ENCODE peak calls at places on chromosome 18, in four cellular contexts. I is GM12865, S is cardiac muscle cell, U is GOT3. Z is an unnamed sample.

GRCh38 chr18:11689972-11690570 is 1.0 kb downstream of the GNAL start:
- DNase-seq in I (no peak), S (peak), U (no peak), Z (no peak)

GRCh38 chr18:46411862-46412690 is 244.9 kb downstream of the LOXHD1 start:
- DNase-seq in I (no peak), S (peak), U (no peak), Z (no peak)

GRCh38 chr18:32576296-32576916 is 105.7 kb upstream of the GAREM1 start:
- DNase-seq in I (peak), S (peak), U (no peak), Z (no peak)

GRCh38 chr18:11095211-11095610 is 54.2 kb downstream of the PIEZO2 start:
- DNase-seq in I (no peak), S (no peak), U (no peak), Z (no peak)

GRCh38 chr18:62396381-62396780 is 71.3 kb downstream of the TNFRSF11A start:
- DNase-seq in I (no peak), S (no peak), U (no peak), Z (no peak)

GRCh38 chr18:26454616-26455015 is 93.7 kb downstream of the KCTD1 start:
- DNase-seq in I (no peak), S (no peak), U (no peak), Z (no peak)

GRCh38 chr18:24983566-24983965 is 368.4 kb downstream of the ZNF521 start:
- DNase-seq in I (no peak), S (no peak), U (no peak), Z (no peak)

GRCh38 chr18:49725809-49726514 is 87.4 kb downstream of the ACAA2 start:
- DNase-seq in I (no peak), S (peak), U (peak), Z (no peak)

GRCh38 chr18:22387787-22388186 is 29.9 kb downstream of the CTAGE1 start:
- DNase-seq in I (no peak), S (no peak), U (no peak), Z (no peak)

GRCh38 chr18:33596178-33596854 is 18.3 kb downstream of the ASXL3 start:
- DNase-seq in I (no peak), S (peak), U (no peak), Z (no peak)

GRCh38 chr18:3281456-3282400 is 19.8 kb downstream of the MYL12B start:
- DNase-seq in I (peak), S (peak), U (no peak), Z (peak)

GRCh38 chr18:28457784-28458183 is 280.9 kb upstream of the CDH2 start:
- DNase-seq in I (no peak), S (no peak), U (no peak), Z (no peak)

GRCh38 chr18:75784413-75784812 is 356.9 kb upstream of the SMIM21 start:
- DNase-seq in I (peak), S (no peak), U (no peak), Z (no peak)

GRCh38 chr18:9866627-9867453 is 18.9 kb upstream of the TXNDC2 start:
- DNase-seq in I (no peak), S (no peak), U (no peak), Z (no peak)

GRCh38 chr18:58785870-58786269 is 78.8 kb upstream of the ZNF532 start:
- DNase-seq in I (no peak), S (no peak), U (no peak), Z (no peak)

GRCh38 chr18:37467002-37467401 is 98.6 kb downstream of the CELF4 start:
- DNase-seq in I (no peak), S (no peak), U (no peak), Z (no peak)

GRCh38 chr18:49758263-49758610 is 55.1 kb downstream of the ACAA2 start:
- DNase-seq in I (no peak), S (no peak), U (no peak), Z (no peak)

GRCh38 chr18:50686409-50686808 is 126.5 kb downstream of the MAPK4 start:
- DNase-seq in I (no peak), S (no peak), U (no peak), Z (no peak)

GRCh38 chr18:75324211-75324610 is 103.3 kb downstream of the SMIM21 start:
- DNase-seq in I (no peak), S (no peak), U (no peak), Z (no peak)

GRCh38 chr18:50696436-50696835 is 123.4 kb downstream of the MRO start:
- DNase-seq in I (peak), S (no peak), U (no peak), Z (no peak)

GRCh38 chr18:48335829-48336228 is 73.4 kb downstream of the ZBTB7C start:
- DNase-seq in I (no peak), S (no peak), U (no peak), Z (no peak)

GRCh38 chr18:21701621-21702020 is 3.0 kb downstream of the ABHD3 start:
- DNase-seq in I (no peak), S (no peak), U (no peak), Z (no peak)

GRCh38 chr18:26568513-26568912 is 20.2 kb upstream of the KCTD1 start:
- DNase-seq in I (no peak), S (no peak), U (no peak), Z (no peak)

GRCh38 chr18:38611036-38611964 is 1045.7 kb upstream of the CELF4 start:
- DNase-seq in I (peak), S (no peak), U (no peak), Z (peak)

GRCh38 chr18:52339891-52340371 is at the start of gene DCC:
- DNase-seq in I (peak), S (peak), U (no peak), Z (peak)

GRCh38 chr18:37458697-37459096 is 106.9 kb downstream of the CELF4 start:
- DNase-seq in I (no peak), S (no peak), U (no peak), Z (no peak)

GRCh38 chr18:9918016-9918680 is 4.3 kb downstream of the VAPA start:
- DNase-seq in I (no peak), S (peak), U (no peak), Z (no peak)

GRCh38 chr18:3051718-3052410 is 38.9 kb upstream of the LPIN2 start:
- DNase-seq in I (no peak), S (no peak), U (no peak), Z (no peak)

GRCh38 chr18:34886162-34886561 is 155.1 kb upstream of the MAPRE2 start:
- DNase-seq in I (no peak), S (no peak), U (no peak), Z (no peak)